ENCODE peak calls at places on chromosomes 11 and 22, in seven cellular contexts. H is frontal cortex, N is mesendoderm, Y is EL, G is HS-27A, F is left colon, P is T-cell. E is an unnamed sample.

GRCh38 chr22:23240639-23241389 is 60.5 kb downstream of the BCR start:
- DNase-seq in H (no peak), N (peak; percentile 84), Y (no peak), G (no peak), F (no peak), P (no peak), E (peak; percentile 51)

GRCh38 chr22:17121235-17122195 is at the start of gene TMEM121B:
- DNase-seq in H (peak; percentile 77), N (peak; percentile 95), Y (peak; percentile 69), G (no peak), F (peak; percentile 56), P (no peak), E (peak; percentile 94)

GRCh38 chr11:102026975-102027374 is 20.3 kb upstream of the CFAP300 start:
- DNase-seq in H (no peak), N (no peak), Y (no peak), G (no peak), F (no peak), P (no peak), E (peak; percentile 15)

GRCh38 chr11:2376751-2377451 is at the start of gene CD81:
- DNase-seq in H (peak; percentile 99), N (no peak), Y (peak; percentile 29), G (no peak), F (peak; percentile 57), P (peak; percentile 62), E (peak; percentile 56)

GRCh38 chr22:41619979-41620645 is 731 bp downstream of the DESI1 start:
- DNase-seq in H (peak; percentile 34), N (peak; percentile 79), Y (peak; percentile 39), G (no peak), F (peak; percentile 67), P (peak; percentile 29), E (peak; percentile 78)

GRCh38 chr11:64865286-64866172 is 12.9 kb downstream of the EHD1 start:
- DNase-seq in H (no peak), N (no peak), Y (peak; percentile 91), G (no peak), F (peak; percentile 19), P (no peak), E (no peak)

GRCh38 chr11:128359515-128359914 is 227.8 kb downstream of the ETS1 start:
- DNase-seq in H (no peak), N (no peak), Y (peak; percentile 73), G (no peak), F (no peak), P (no peak), E (no peak)

GRCh38 chr11:128942807-128943430 is at the start of gene TP53AIP1:
- DNase-seq in H (no peak), N (no peak), Y (no peak), G (no peak), F (no peak), P (no peak), E (no peak)

GRCh38 chr22:28155808-28156207 is 236.8 kb upstream of the PITPNB start:
- DNase-seq in H (no peak), N (no peak), Y (no peak), G (no peak), F (no peak), P (no peak), E (no peak)

GRCh38 chr11:116807601-116808261 is 15.4 kb downstream of the APOA4 start:
- DNase-seq in H (no peak), N (no peak), Y (no peak), G (no peak), F (no peak), P (no peak), E (no peak)

GRCh38 chr11:45102810-45103621 is 43.4 kb upstream of the PRDM11 start:
- DNase-seq in H (peak; percentile 72), N (peak; percentile 69), Y (peak; percentile 86), G (peak; percentile 81), F (peak; percentile 57), P (peak; percentile 52), E (peak; percentile 85)

GRCh38 chr22:23632178-23632577 is at the start of gene DRICH1:
- DNase-seq in H (no peak), N (no peak), Y (no peak), G (no peak), F (no peak), P (no peak), E (no peak)

GRCh38 chr22:42367980-42368378 is 64.2 kb downstream of the NFAM1 start:
- DNase-seq in H (no peak), N (no peak), Y (no peak), G (no peak), F (peak; percentile 41), P (no peak), E (no peak)

E was measured in left kidney.